ENCODE peak calls at places on chromosomes 5 and 9, in eight cellular contexts. F is IMR-90, A is COR-L47, Z is fibroblast of mammary gland, B is frontal cortex, X is MM.1S, W is NCI-H1417, S is fibroblast of pulmonary artery. O is an unnamed sample.

GRCh38 chr5:145937432-145938250 is 1.3 kb downstream of the SH3RF2 start:
- DNase-seq in X (no peak), F (peak), B (no peak), A (no peak), Z (peak), S (peak), W (no peak), O (peak)

GRCh38 chr9:73536403-73536802 is 384.7 kb downstream of the ANXA1 start:
- DNase-seq in A (no peak), F (no peak), X (no peak), Z (no peak), B (no peak), S (no peak), W (no peak), O (no peak)

GRCh38 chr5:32098291-32098690 is 75.8 kb downstream of the GOLPH3 start:
- DNase-seq in B (no peak), F (no peak), X (no peak), S (peak), A (no peak), W (no peak), Z (no peak), O (no peak)

GRCh38 chr5:18771097-18771610 is 1136.9 kb downstream of the TAF11L14 start:
- DNase-seq in F (no peak), X (no peak), A (no peak), B (no peak), W (no peak), Z (no peak), S (no peak), O (no peak)

GRCh38 chr5:141399555-141400258 is 2.0 kb downstream of the PCDHGB5 start:
- DNase-seq in S (no peak), Z (no peak), W (no peak), A (no peak), F (no peak), B (no peak), X (no peak), O (no peak)

GRCh38 chr9:75235632-75236031 is 147.3 kb downstream of the OSTF1 start:
- DNase-seq in B (no peak), S (peak), F (no peak), W (no peak), X (no peak), A (no peak), Z (no peak), O (no peak)

GRCh38 chr5:108884736-108885135 is 137.0 kb downstream of the FER start:
- DNase-seq in F (peak), S (peak), W (no peak), Z (peak), X (no peak), B (no peak), A (no peak), O (peak)

GRCh38 chr5:68264024-68264956 is 48.7 kb downstream of the PIK3R1 start:
- DNase-seq in S (peak), F (peak), A (no peak), W (no peak), B (no peak), Z (no peak), X (no peak), O (peak)

GRCh38 chr5:137858223-137858916 is 9.3 kb upstream of the MYOT start:
- DNase-seq in X (peak), F (peak), S (peak), B (no peak), Z (peak), W (no peak), A (no peak), O (peak)

GRCh38 chr5:138573949-138574670 is 1.1 kb downstream of the HSPA9 start:
- DNase-seq in Z (peak), W (no peak), B (no peak), A (no peak), F (peak), X (no peak), S (no peak), O (peak)

GRCh38 chr5:134510970-134511795 is 14.3 kb upstream of the JADE2 start:
- DNase-seq in B (no peak), F (peak), X (no peak), W (no peak), A (no peak), S (peak), Z (peak), O (peak)

GRCh38 chr9:115717711-115718173 is 435.8 kb upstream of the PAPPA start:
- DNase-seq in A (no peak), F (peak), S (peak), Z (no peak), B (no peak), W (no peak), X (no peak), O (peak)

GRCh38 chr9:104177003-104177611 is 83.0 kb downstream of the SMC2 start:
- DNase-seq in F (no peak), S (peak), X (peak), B (no peak), Z (peak), W (peak), A (peak), O (peak)

GRCh38 chr5:36242534-36243144 is 914 bp upstream of the NADK2 start:
- DNase-seq in W (no peak), X (no peak), S (no peak), F (no peak), A (no peak), Z (no peak), B (no peak), O (no peak)

GRCh38 chr5:171601266-171601881 is 181.9 kb downstream of the FGF18 start:
- DNase-seq in W (no peak), A (no peak), B (no peak), F (no peak), S (no peak), X (no peak), Z (no peak), O (no peak)

GRCh38 chr5:124080256-124080655 is 568.3 kb downstream of the CSNK1G3 start:
- DNase-seq in Z (no peak), W (no peak), B (no peak), S (no peak), F (peak), X (no peak), A (no peak), O (no peak)

GRCh38 chr5:67146574-67146973 is 50.0 kb downstream of the CD180 start:
- DNase-seq in X (no peak), W (no peak), A (no peak), S (peak), Z (peak), F (peak), B (no peak), O (no peak)

GRCh38 chr5:93336330-93337110 is 244.5 kb downstream of the NR2F1-AS1 start:
- DNase-seq in Z (peak), S (no peak), X (no peak), W (no peak), A (no peak), B (no peak), F (peak), O (no peak)

GRCh38 chr5:123512631-123513461 is 869 bp downstream of the CSNK1G3 start:
- DNase-seq in A (no peak), X (peak), W (peak), B (peak), F (peak), Z (peak), S (peak), O (peak)

GRCh38 chr5:53338971-53339370 is 141.5 kb upstream of the FST start:
- DNase-seq in S (no peak), B (no peak), Z (no peak), A (no peak), W (no peak), F (no peak), X (no peak), O (no peak)

GRCh38 chr9:121836382-121836885 is 185.0 kb downstream of the DAB2IP start:
- DNase-seq in Z (no peak), F (no peak), W (no peak), S (no peak), A (no peak), B (no peak), X (no peak), O (no peak)

GRCh38 chr9:73683862-73684591 is 532.4 kb downstream of the ANXA1 start:
- DNase-seq in Z (peak), A (peak), B (no peak), X (peak), F (no peak), W (peak), S (peak), O (peak)

GRCh38 chr5:31844615-31845345 is 205.8 kb downstream of the PDZD2 start:
- DNase-seq in B (no peak), X (no peak), S (no peak), Z (no peak), W (no peak), A (no peak), F (no peak), O (no peak)

GRCh38 chr5:75368391-75368790 is 31.4 kb downstream of the HMGCR start:
- DNase-seq in S (peak), A (no peak), F (peak), W (no peak), Z (peak), B (no peak), X (no peak), O (peak)

GRCh38 chr9:135087489-135087791 is at the start of gene OLFM1:
- DNase-seq in X (no peak), S (peak), W (no peak), Z (peak), B (peak), A (peak), F (peak), O (peak)

GRCh38 chr5:139635606-139636206 is 12.4 kb upstream of the CXXC5 start:
- DNase-seq in A (peak), S (peak), X (peak), F (peak), W (no peak), B (peak), Z (peak), O (peak)

GRCh38 chr5:160390787-160391696 is 8.8 kb downstream of the FAM200C start:
- DNase-seq in A (no peak), X (peak), B (no peak), S (peak), W (no peak), Z (peak), F (peak), O (peak)

O was measured in EL.